ENCODE peak calls at places on chromosomes 13 and 19, in nine cellular contexts. Y is heart left ventricle; H is CD4-positive, alpha-beta T cell; A is left ventricle myocardium inferior; X is B cell; W is Panc1; S is CD8-positive, alpha-beta T cell; U is kidney epithelial cell; Q is HFF-Myc. J is an unnamed sample.

GRCh38 chr13:93727301-93728141 is 500.9 kb downstream of the GPC6 start:
- DNase-seq in W (no peak), U (no peak), X (no peak), S (no peak), A (no peak), Y (no peak), H (no peak), Q (peak), J (no peak)

GRCh38 chr13:21812192-21812626 is 141.3 kb downstream of the FGF9 start:
- DNase-seq in Q (no peak), X (no peak), U (peak), A (no peak), Y (no peak), W (no peak), S (no peak), H (no peak), J (no peak)

GRCh38 chr13:41601718-41602445 is 144.5 kb downstream of the RGCC start:
- DNase-seq in Y (no peak), S (no peak), Q (peak), X (no peak), U (no peak), W (no peak), H (no peak), A (no peak), J (no peak)

GRCh38 chr13:113140677-113141590 is 17.5 kb upstream of the PROZ start:
- DNase-seq in W (no peak), X (no peak), H (no peak), Y (peak), U (no peak), A (no peak), Q (no peak), S (no peak), J (no peak)

GRCh38 chr13:31090921-31091624 is 70.6 kb downstream of the HSPH1 start:
- DNase-seq in Y (no peak), S (no peak), X (no peak), H (no peak), Q (no peak), U (no peak), W (no peak), A (no peak), J (no peak)

GRCh38 chr13:45831851-45832250 is 19.7 kb downstream of the SIAH3 start:
- DNase-seq in A (no peak), U (no peak), Q (no peak), S (no peak), W (no peak), Y (no peak), H (no peak), X (no peak), J (no peak)

GRCh38 chr19:16088351-16088984 is 12.2 kb downstream of the TPM4 start:
- DNase-seq in Y (no peak), W (no peak), H (no peak), S (no peak), A (no peak), Q (no peak), X (no peak), U (no peak), J (no peak)

GRCh38 chr19:49337267-49338022 is 2.2 kb downstream of the CD37 start:
- DNase-seq in X (no peak), S (no peak), W (no peak), Q (no peak), H (no peak), Y (no peak), A (no peak), U (no peak), J (no peak)

GRCh38 chr13:112575295-112575622 is 12.7 kb downstream of the TUBGCP3 start:
- DNase-seq in Q (no peak), S (no peak), W (no peak), H (no peak), X (no peak), A (no peak), Y (no peak), U (no peak), J (no peak)

GRCh38 chr19:40755248-40755624 is 4.2 kb downstream of the SNRPA start:
- DNase-seq in H (no peak), X (no peak), S (no peak), Y (no peak), W (no peak), Q (no peak), U (no peak), A (no peak), J (no peak)

GRCh38 chr13:98821372-98822237 is 69.1 kb upstream of the SLC15A1 start:
- DNase-seq in W (no peak), Y (no peak), Q (no peak), A (no peak), U (no peak), X (no peak), S (no peak), H (no peak), J (no peak)

GRCh38 chr19:33302974-33303790 is 848 bp upstream of the CEBPA start:
- DNase-seq in X (no peak), Q (no peak), U (no peak), S (no peak), A (peak), Y (peak), W (no peak), H (no peak), J (peak)

GRCh38 chr19:10111405-10111811 is at the start of gene P2RY11:
- DNase-seq in U (no peak), H (no peak), Q (no peak), Y (peak), S (peak), W (no peak), A (no peak), X (peak), J (peak)

GRCh38 chr13:50951366-50951765 is 41.8 kb downstream of the RNASEH2B start:
- DNase-seq in Y (no peak), H (no peak), X (no peak), A (no peak), W (no peak), U (no peak), S (no peak), Q (no peak), J (no peak)

GRCh38 chr13:47545630-47546029 is 455.4 kb downstream of the SUCLA2 start:
- DNase-seq in U (no peak), H (no peak), A (no peak), X (no peak), W (no peak), S (no peak), Y (no peak), Q (no peak), J (no peak)

GRCh38 chr13:100646871-100647270 is 27.7 kb downstream of the TMTC4 start:
- DNase-seq in X (no peak), U (no peak), A (no peak), S (no peak), Y (no peak), Q (no peak), H (no peak), W (no peak), J (no peak)

GRCh38 chr19:43784251-43784980 is 3.6 kb upstream of the KCNN4 start:
- DNase-seq in W (no peak), H (peak), U (peak), Y (no peak), X (peak), S (peak), Q (peak), A (no peak), J (peak)

GRCh38 chr19:42422576-42423461 is 4.4 kb downstream of the LIPE start:
- DNase-seq in X (peak), Y (no peak), Q (no peak), W (no peak), H (peak), S (peak), U (no peak), A (no peak), J (peak)

GRCh38 chr19:39196320-39196719 is 444 bp upstream of the NCCRP1 start:
- DNase-seq in A (no peak), Y (no peak), U (no peak), H (no peak), Q (no peak), W (no peak), X (no peak), S (no peak), J (no peak)

GRCh38 chr19:5024282-5024681 is 55.4 kb downstream of the KDM4B start:
- DNase-seq in Q (no peak), S (no peak), A (no peak), U (no peak), W (no peak), H (no peak), Y (no peak), X (no peak), J (no peak)

GRCh38 chr19:5025027-5025426 is 56.1 kb downstream of the KDM4B start:
- DNase-seq in U (no peak), W (no peak), S (no peak), H (no peak), Q (no peak), X (no peak), A (no peak), Y (no peak), J (no peak)

GRCh38 chr19:5028229-5028886 is 59.4 kb downstream of the KDM4B start:
- DNase-seq in W (no peak), U (no peak), A (no peak), H (no peak), X (no peak), Y (no peak), S (no peak), Q (no peak), J (no peak)

GRCh38 chr19:5030136-5030820 is 61.4 kb downstream of the KDM4B start:
- DNase-seq in Q (no peak), S (no peak), A (no peak), W (no peak), Y (no peak), X (no peak), U (no peak), H (no peak), J (no peak)

GRCh38 chr19:5026706-5027273 is 57.9 kb downstream of the KDM4B start:
- DNase-seq in Q (no peak), S (no peak), H (no peak), Y (no peak), A (no peak), X (no peak), U (no peak), W (no peak), J (no peak)
- TF ChIP-seq CTCF in Q (peak), S (no peak), H (no peak), Y (no peak), A (no peak), X (no peak), U (peak), W (no peak), J (no peak)

GRCh38 chr13:52195052-52195837 is 35.8 kb upstream of the NEK3 start:
- DNase-seq in H (peak), U (peak), W (peak), A (peak), Q (peak), Y (peak), S (peak), X (peak), J (peak)
- TF ChIP-seq CTCF in H (no peak), U (no peak), W (peak), A (no peak), Q (no peak), Y (no peak), S (no peak), X (no peak), J (peak)

DNA sequence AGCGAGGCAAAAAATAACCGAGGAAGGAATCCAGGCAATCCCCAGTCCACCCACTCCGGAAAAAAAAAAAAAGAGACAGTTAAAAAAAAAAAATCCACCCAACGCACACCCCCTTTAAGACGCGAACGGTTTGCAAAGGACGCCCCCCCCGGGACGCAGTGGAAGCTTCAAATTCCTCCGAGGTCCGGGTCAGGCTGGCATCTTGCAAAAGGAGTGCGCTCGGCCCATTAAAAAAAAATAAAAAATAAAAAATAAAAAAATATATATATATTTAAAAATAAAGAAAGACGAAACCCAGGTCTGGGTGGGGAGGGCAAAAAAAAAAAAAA is 235 bp upstream of the CACNA1A start:
- DNase-seq in U (no peak), A (no peak), Y (no peak), X (no peak), W (no peak), H (no peak), Q (no peak), S (no peak), J (no peak)
- TF ChIP-seq CTCF in U (no peak), A (no peak), Y (no peak), X (no peak), W (no peak), H (no peak), Q (no peak), S (no peak), J (no peak)

DNA sequence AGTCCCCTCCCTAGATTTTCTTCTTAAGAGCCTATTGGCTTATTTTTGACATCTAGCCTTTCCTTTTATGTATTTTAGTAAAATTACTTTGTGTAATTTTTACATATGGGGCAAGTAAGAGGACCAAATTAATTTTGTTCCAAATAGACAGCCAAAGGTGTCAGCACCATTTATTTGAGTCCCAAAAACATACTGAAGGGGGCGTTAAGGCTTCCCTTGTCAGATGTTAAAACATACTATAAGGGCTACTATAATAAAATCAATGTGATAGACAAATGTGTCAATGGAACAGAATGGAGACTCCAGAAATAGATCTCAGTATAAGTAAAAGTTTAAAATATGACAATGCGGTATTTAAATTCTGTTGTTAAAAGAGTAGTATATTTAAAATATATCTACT is 133.6 kb downstream of the MTUS2 start:
- DNase-seq in U (no peak), S (no peak), W (no peak), X (no peak), H (no peak), Y (no peak), Q (no peak), A (no peak), J (no peak)
- TF ChIP-seq CTCF in U (no peak), S (no peak), W (no peak), X (no peak), H (no peak), Y (no peak), Q (no peak), A (no peak), J (no peak)

GRCh38 chr19:7636691-7637373 is at the start of gene STXBP2:
- DNase-seq in A (peak), W (no peak), Y (peak), Q (no peak), S (peak), H (peak), X (peak), U (no peak), J (peak)
- TF ChIP-seq CTCF in A (no peak), W (no peak), Y (no peak), Q (no peak), S (peak), H (no peak), X (peak), U (no peak), J (no peak)

GRCh38 chr19:50490411-50490811 is 13.8 kb upstream of the GARIN5A start:
- DNase-seq in W (no peak), X (no peak), S (no peak), Y (peak), U (no peak), H (no peak), A (no peak), Q (no peak), J (no peak)

GRCh38 chr19:50488795-50489194 is 12.1 kb upstream of the GARIN5A start:
- DNase-seq in A (no peak), Y (peak), H (no peak), U (no peak), Q (no peak), W (no peak), X (no peak), S (no peak), J (no peak)

GRCh38 chr19:50485284-50485955 is 8.8 kb upstream of the GARIN5A start:
- DNase-seq in S (no peak), X (no peak), Q (no peak), Y (peak), W (no peak), A (no peak), U (no peak), H (no peak), J (no peak)

GRCh38 chr19:50489461-50490011 is 12.9 kb upstream of the GARIN5A start:
- DNase-seq in H (no peak), X (no peak), Q (no peak), A (no peak), U (no peak), Y (peak), S (no peak), W (no peak), J (no peak)

DNA sequence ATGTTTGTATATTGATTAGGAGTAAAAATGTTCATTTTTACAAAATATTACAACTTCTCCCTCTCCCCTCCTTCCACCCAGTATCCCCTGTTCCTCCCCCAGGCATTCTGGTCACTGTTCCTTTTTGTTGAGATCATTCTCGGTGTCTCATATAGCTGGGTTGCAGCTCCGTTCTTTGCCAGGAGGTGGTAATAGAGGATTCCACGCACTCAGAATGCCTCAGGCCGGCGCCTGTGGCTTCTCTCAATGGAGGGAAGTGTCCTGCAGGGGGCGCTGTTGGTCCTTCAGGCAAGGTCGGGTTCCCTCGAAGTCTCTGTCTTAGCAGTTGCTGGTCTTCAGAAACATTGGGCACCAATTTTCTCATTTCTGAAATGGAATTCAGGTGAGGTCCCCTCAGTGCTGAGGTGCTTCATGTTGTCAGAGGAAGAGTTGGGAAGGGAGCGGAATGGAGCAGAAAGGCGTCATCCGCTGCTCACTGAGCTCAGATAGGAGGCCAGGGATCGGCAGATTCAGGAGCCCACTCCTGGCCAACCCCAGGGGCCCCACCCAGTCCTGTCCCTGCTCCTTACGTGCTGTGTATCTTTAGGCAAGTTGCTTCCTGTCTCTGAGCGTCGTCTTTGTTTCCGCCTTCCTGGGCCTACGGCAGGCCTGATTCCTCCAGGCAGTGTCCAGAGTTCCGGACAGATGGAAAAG is 10.3 kb upstream of the GARIN5A start:
- DNase-seq in A (no peak), U (no peak), X (no peak), Y (peak), Q (peak), W (no peak), S (peak), H (peak), J (no peak)
- TF ChIP-seq CTCF in A (peak), U (peak), X (peak), Y (peak), Q (peak), W (peak), S (peak), H (peak), J (peak)

GRCh38 chr19:35055715-35056179 is 14.2 kb downstream of the HPN start:
- DNase-seq in H (no peak), X (no peak), U (no peak), A (no peak), S (peak), Q (no peak), Y (no peak), W (no peak), J (no peak)
- TF ChIP-seq CTCF in H (no peak), X (peak), U (peak), A (no peak), S (peak), Q (peak), Y (no peak), W (no peak), J (peak)

GRCh38 chr13:110615322-110616102 is at the start of gene NAXD:
- DNase-seq in W (peak), A (peak), H (peak), Y (peak), X (peak), S (peak), Q (peak), U (peak), J (peak)
- TF ChIP-seq CTCF in W (no peak), A (no peak), H (no peak), Y (no peak), X (no peak), S (no peak), Q (no peak), U (no peak), J (no peak)

DNA sequence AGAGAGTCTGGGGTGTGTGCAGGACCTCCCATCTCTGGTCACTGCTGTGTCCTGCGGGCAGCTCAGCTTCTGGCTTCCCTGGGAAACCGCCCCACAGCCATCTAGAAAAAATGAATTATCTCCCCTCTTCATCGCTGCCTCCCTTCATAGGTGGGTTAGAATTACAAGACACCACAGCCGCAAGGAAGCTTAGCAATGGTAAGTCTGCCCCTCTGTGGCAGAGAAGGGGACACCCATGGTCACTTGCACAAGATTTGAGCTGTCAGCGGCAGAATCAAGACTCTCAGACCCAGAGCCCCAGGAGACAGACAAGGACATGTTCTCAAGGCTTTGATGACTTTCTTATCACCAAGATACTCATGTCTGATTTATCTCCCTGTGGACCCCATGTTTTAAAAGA is 110.8 kb upstream of the PABPC3 start:
- DNase-seq in Q (no peak), H (no peak), U (no peak), X (no peak), W (no peak), A (no peak), S (no peak), Y (no peak), J (no peak)
- TF ChIP-seq CTCF in Q (no peak), H (no peak), U (no peak), X (no peak), W (no peak), A (no peak), S (no peak), Y (no peak), J (no peak)